ENCODE peak calls at places on chromosomes 11 and 22, in nine cellular contexts. I is stimulated activated CD4-positive, alpha-beta T cell treated with anti-CD3 and anti-CD28 coated beads, Interleukin-12 subunit alpha, Interleukin-12 subunit beta, amount 100 ng/mL, for 24 hours; G is stromal cell of bone marrow; U is T-helper 17 cell; W is GM20000; E is EH; L is effector memory CD8-positive, alpha-beta T cell; R is stimulated activated CD8-positive, alpha-beta memory T cell treated with anti-CD3 and anti-CD28 coated beads, Interleukin-7, amount 100 ng/mL, for 48 hours; H is NCI-H2029. T is an unnamed sample.

GRCh38 chr22:35399114-35399677 is 744 bp upstream of the MCM5 start:
- DNase-seq in I (no peak), G (no peak), U (no peak), W (no peak), E (no peak), L (no peak), R (no peak), H (no peak), T (no peak)

GRCh38 chr11:28738549-28738948 is 630.4 kb downstream of the METTL15 start:
- DNase-seq in I (no peak), G (no peak), U (no peak), W (no peak), E (peak), L (no peak), R (no peak), H (no peak), T (no peak)

GRCh38 chr11:61281581-61282250 is 13.4 kb downstream of the VWCE start:
- DNase-seq in I (peak), G (no peak), U (no peak), W (no peak), E (peak), L (no peak), R (peak), H (peak), T (no peak)

GRCh38 chr22:22171357-22172218 is 73.0 kb upstream of the VPREB1 start:
- DNase-seq in I (no peak), G (no peak), U (no peak), W (no peak), E (peak), L (no peak), R (no peak), H (no peak), T (no peak)

GRCh38 chr11:92969293-92969633 is 188 bp upstream of the MTNR1B start:
- DNase-seq in I (no peak), G (no peak), U (no peak), W (no peak), E (no peak), L (no peak), R (no peak), H (no peak), T (no peak)

GRCh38 chr22:47309946-47310345 is 547.5 kb downstream of the TBC1D22A start:
- DNase-seq in I (no peak), G (no peak), U (no peak), W (no peak), E (no peak), L (no peak), R (no peak), H (no peak), T (no peak)

GRCh38 chr11:61814242-61814957 is 2.4 kb downstream of the FADS1 start:
- DNase-seq in I (no peak), G (no peak), U (no peak), W (no peak), E (peak), L (no peak), R (no peak), H (no peak), T (no peak)

GRCh38 chr22:18044548-18045271 is 20.3 kb upstream of the MICAL3 start:
- DNase-seq in I (no peak), G (no peak), U (no peak), W (no peak), E (no peak), L (no peak), R (no peak), H (peak), T (no peak)

GRCh38 chr11:80109652-80110051 is 668.8 kb upstream of the TENM4 start:
- DNase-seq in I (no peak), G (no peak), U (no peak), W (no peak), E (no peak), L (no peak), R (no peak), H (no peak), T (no peak)

GRCh38 chr11:132114185-132114584 is 743.8 kb downstream of the NTM start:
- DNase-seq in I (no peak), G (no peak), U (no peak), W (peak), E (peak), L (no peak), R (no peak), H (no peak), T (no peak)

GRCh38 chr22:24518774-24519485 is 23.8 kb downstream of the UPB1 start:
- DNase-seq in I (no peak), G (no peak), U (no peak), W (no peak), E (no peak), L (no peak), R (no peak), H (no peak), T (no peak)

GRCh38 chr11:721913-722811 is 16.1 kb downstream of the EPS8L2 start:
- DNase-seq in I (no peak), G (no peak), U (peak), W (peak), E (no peak), L (peak), R (no peak), H (peak), T (no peak)